ENCODE peak calls at places on chromosomes 2 and 18, in five cellular contexts. One of them, this sample, is unnamed.

GRCh38 chr2:41943176-41943575 is 104.6 kb upstream of the PKDCC start:
- DNase-seq in hepatic stellate cell: no peak
- DNase-seq in HTR-8/SVneo: no peak
- DNase-seq in lower lobe of right lung: no peak
- DNase-seq in pancreas: no peak
- DNase-seq in this sample: no peak

GRCh38 chr18:59547691-59548182 is 149.5 kb downstream of the CCBE1 start:
- DNase-seq in hepatic stellate cell: peak
- DNase-seq in lower lobe of right lung: no peak
- DNase-seq in pancreas: no peak
- DNase-seq in HTR-8/SVneo: no peak
- DNase-seq in this sample: no peak

GRCh38 chr2:216139884-216140283 is 30.7 kb downstream of the XRCC5 start:
- DNase-seq in HTR-8/SVneo: peak
- DNase-seq in pancreas: no peak
- DNase-seq in hepatic stellate cell: no peak
- DNase-seq in lower lobe of right lung: no peak
- DNase-seq in this sample: no peak

GRCh38 chr2:133674433-133675331 is 106.4 kb upstream of the NCKAP5 start:
- DNase-seq in HTR-8/SVneo: peak
- DNase-seq in hepatic stellate cell: peak
- DNase-seq in pancreas: peak
- DNase-seq in lower lobe of right lung: peak
- DNase-seq in this sample: peak

GRCh38 chr2:223416826-223417610 is 185.1 kb downstream of the SCG2 start:
- DNase-seq in lower lobe of right lung: no peak
- DNase-seq in pancreas: no peak
- DNase-seq in HTR-8/SVneo: no peak
- DNase-seq in hepatic stellate cell: no peak
- DNase-seq in this sample: no peak

GRCh38 chr18:13564579-13564978 is 161.8 kb downstream of the FAM210A start:
- DNase-seq in HTR-8/SVneo: no peak
- DNase-seq in lower lobe of right lung: no peak
- DNase-seq in hepatic stellate cell: no peak
- DNase-seq in pancreas: no peak
- DNase-seq in this sample: no peak

GRCh38 chr2:37864217-37864616 is 60.9 kb upstream of the RMDN2 start:
- DNase-seq in hepatic stellate cell: no peak
- DNase-seq in pancreas: no peak
- DNase-seq in HTR-8/SVneo: no peak
- DNase-seq in lower lobe of right lung: no peak
- DNase-seq in this sample: no peak

GRCh38 chr2:103361712-103362111 is 599.9 kb downstream of the TMEM182 start:
- DNase-seq in HTR-8/SVneo: no peak
- DNase-seq in hepatic stellate cell: no peak
- DNase-seq in lower lobe of right lung: no peak
- DNase-seq in pancreas: peak
- DNase-seq in this sample: no peak

GRCh38 chr2:191923652-191923997 is 76.7 kb upstream of the CAVIN2 start:
- DNase-seq in lower lobe of right lung: no peak
- DNase-seq in HTR-8/SVneo: no peak
- DNase-seq in hepatic stellate cell: no peak
- DNase-seq in pancreas: no peak
- DNase-seq in this sample: no peak

GRCh38 chr2:178110681-178111080 is 1.6 kb upstream of the RBM45 start:
- DNase-seq in lower lobe of right lung: no peak
- DNase-seq in hepatic stellate cell: no peak
- DNase-seq in HTR-8/SVneo: no peak
- DNase-seq in pancreas: no peak
- DNase-seq in this sample: no peak

GRCh38 chr2:210224660-210225460 is at the start of gene ACADL:
- DNase-seq in HTR-8/SVneo: peak
- DNase-seq in lower lobe of right lung: peak
- DNase-seq in pancreas: peak
- DNase-seq in hepatic stellate cell: peak
- DNase-seq in this sample: no peak

GRCh38 chr2:158378926-158379325 is 77.6 kb downstream of the CCDC148 start:
- DNase-seq in pancreas: no peak
- DNase-seq in hepatic stellate cell: no peak
- DNase-seq in lower lobe of right lung: no peak
- DNase-seq in HTR-8/SVneo: no peak
- DNase-seq in this sample: no peak

GRCh38 chr18:13429884-13430510 is 211.4 kb downstream of the LDLRAD4 start:
- DNase-seq in pancreas: no peak
- DNase-seq in HTR-8/SVneo: no peak
- DNase-seq in lower lobe of right lung: no peak
- DNase-seq in hepatic stellate cell: no peak
- DNase-seq in this sample: no peak

GRCh38 chr2:229686122-229686919 is 28.0 kb downstream of the DNER start:
- DNase-seq in lower lobe of right lung: no peak
- DNase-seq in hepatic stellate cell: no peak
- DNase-seq in pancreas: no peak
- DNase-seq in HTR-8/SVneo: no peak
- DNase-seq in this sample: no peak

GRCh38 chr18:48475635-48476549 is 62.9 kb upstream of the CTIF start:
- DNase-seq in pancreas: peak
- DNase-seq in hepatic stellate cell: peak
- DNase-seq in HTR-8/SVneo: peak
- DNase-seq in lower lobe of right lung: no peak
- DNase-seq in this sample: peak

GRCh38 chr2:55115795-55116597 is 65.7 kb upstream of the RTN4 start:
- DNase-seq in hepatic stellate cell: no peak
- DNase-seq in pancreas: no peak
- DNase-seq in lower lobe of right lung: no peak
- DNase-seq in HTR-8/SVneo: peak
- DNase-seq in this sample: no peak

GRCh38 chr18:26854292-26854881 is 11.1 kb downstream of the AQP4 start:
- DNase-seq in HTR-8/SVneo: no peak
- DNase-seq in hepatic stellate cell: no peak
- DNase-seq in lower lobe of right lung: no peak
- DNase-seq in pancreas: no peak
- DNase-seq in this sample: no peak

GRCh38 chr2:73112913-73113633 is at the start of gene RAB11FIP5:
- DNase-seq in pancreas: peak
- DNase-seq in hepatic stellate cell: peak
- DNase-seq in HTR-8/SVneo: peak
- DNase-seq in lower lobe of right lung: peak
- DNase-seq in this sample: no peak

GRCh38 chr18:50836521-50836957 is 16.7 kb upstream of the MRO start:
- DNase-seq in lower lobe of right lung: no peak
- DNase-seq in pancreas: no peak
- DNase-seq in hepatic stellate cell: peak
- DNase-seq in HTR-8/SVneo: peak
- DNase-seq in this sample: no peak

GRCh38 chr2:75521225-75521872 is 39.4 kb downstream of the EVA1A start:
- DNase-seq in lower lobe of right lung: no peak
- DNase-seq in pancreas: no peak
- DNase-seq in HTR-8/SVneo: no peak
- DNase-seq in hepatic stellate cell: no peak
- DNase-seq in this sample: no peak

GRCh38 chr2:42132066-42132965 is 36.8 kb upstream of the EML4 start:
- DNase-seq in pancreas: no peak
- DNase-seq in lower lobe of right lung: no peak
- DNase-seq in hepatic stellate cell: peak
- DNase-seq in HTR-8/SVneo: no peak
- DNase-seq in this sample: peak

GRCh38 chr18:6326566-6326965 is 88.1 kb downstream of the L3MBTL4 start:
- DNase-seq in HTR-8/SVneo: no peak
- DNase-seq in hepatic stellate cell: no peak
- DNase-seq in pancreas: no peak
- DNase-seq in lower lobe of right lung: no peak
- DNase-seq in this sample: no peak

GRCh38 chr18:74803769-74804168 is 206.1 kb downstream of the ZNF407 start:
- DNase-seq in lower lobe of right lung: no peak
- DNase-seq in hepatic stellate cell: no peak
- DNase-seq in HTR-8/SVneo: no peak
- DNase-seq in pancreas: no peak
- DNase-seq in this sample: no peak

GRCh38 chr2:237358721-237359595 is 55.0 kb downstream of the COL6A3 start:
- DNase-seq in hepatic stellate cell: no peak
- DNase-seq in HTR-8/SVneo: no peak
- DNase-seq in lower lobe of right lung: no peak
- DNase-seq in pancreas: no peak
- DNase-seq in this sample: no peak

GRCh38 chr18:36187826-36188721 is 777 bp downstream of the MOCOS start:
- DNase-seq in hepatic stellate cell: no peak
- DNase-seq in pancreas: no peak
- DNase-seq in HTR-8/SVneo: no peak
- DNase-seq in lower lobe of right lung: peak
- DNase-seq in this sample: no peak

GRCh38 chr2:19762959-19763605 is 138.7 kb downstream of the TTC32 start:
- DNase-seq in HTR-8/SVneo: no peak
- DNase-seq in pancreas: no peak
- DNase-seq in lower lobe of right lung: no peak
- DNase-seq in hepatic stellate cell: no peak
- DNase-seq in this sample: no peak

GRCh38 chr18:49459404-49460171 is 857 bp downstream of the DYM start:
- DNase-seq in HTR-8/SVneo: no peak
- DNase-seq in pancreas: no peak
- DNase-seq in lower lobe of right lung: no peak
- DNase-seq in hepatic stellate cell: peak
- DNase-seq in this sample: no peak

This sample was measured in amniotic stem cell.